ENCODE peak calls at places on chromosomes 2 and 18, in four cellular contexts. One of them, this sample, is unnamed.

GRCh38 chr2:150872919-150873772 is 385.7 kb upstream of the RND3 start:
- DNase-seq in body of pancreas: no peak
- DNase-seq in AG10803: peak
- DNase-seq in mammary epithelial cell: no peak
- DNase-seq in this sample: no peak

GRCh38 chr2:197804049-197804757 is at the start of gene PLCL1:
- DNase-seq in body of pancreas: peak
- DNase-seq in AG10803: peak
- DNase-seq in mammary epithelial cell: peak
- DNase-seq in this sample: peak

GRCh38 chr2:35503311-35503710 is 852.3 kb upstream of the CRIM1 start:
- DNase-seq in body of pancreas: no peak
- DNase-seq in AG10803: no peak
- DNase-seq in mammary epithelial cell: peak
- DNase-seq in this sample: no peak

GRCh38 chr2:24454258-24454657 is 36.8 kb upstream of the NCOA1 start:
- DNase-seq in body of pancreas: peak
- DNase-seq in AG10803: peak
- DNase-seq in mammary epithelial cell: no peak
- DNase-seq in this sample: no peak

GRCh38 chr2:181143790-181144300 is 163.4 kb downstream of the UBE2E3 start:
- DNase-seq in body of pancreas: no peak
- DNase-seq in AG10803: no peak
- DNase-seq in mammary epithelial cell: no peak
- DNase-seq in this sample: no peak

GRCh38 chr2:84946204-84947009 is 24.6 kb upstream of the KCMF1 start:
- DNase-seq in body of pancreas: no peak
- DNase-seq in AG10803: peak
- DNase-seq in mammary epithelial cell: peak
- DNase-seq in this sample: peak

GRCh38 chr2:3489449-3490115 is 29.7 kb downstream of the ADI1 start:
- DNase-seq in body of pancreas: no peak
- DNase-seq in AG10803: no peak
- DNase-seq in mammary epithelial cell: no peak
- DNase-seq in this sample: no peak

GRCh38 chr2:118983133-118983532 is 41.1 kb downstream of the MARCO start:
- DNase-seq in body of pancreas: no peak
- DNase-seq in AG10803: no peak
- DNase-seq in mammary epithelial cell: no peak
- DNase-seq in this sample: no peak

GRCh38 chr2:238306680-238306998 is 13.7 kb upstream of the TRAF3IP1 start:
- DNase-seq in body of pancreas: no peak
- DNase-seq in AG10803: no peak
- DNase-seq in mammary epithelial cell: no peak
- DNase-seq in this sample: no peak

GRCh38 chr18:55076643-55077218 is 117.5 kb upstream of the CCDC68 start:
- DNase-seq in body of pancreas: no peak
- DNase-seq in AG10803: no peak
- DNase-seq in mammary epithelial cell: no peak
- DNase-seq in this sample: no peak

GRCh38 chr18:29873211-29873610 is 1169.3 kb downstream of the DSC3 start:
- DNase-seq in body of pancreas: no peak
- DNase-seq in AG10803: no peak
- DNase-seq in mammary epithelial cell: no peak
- DNase-seq in this sample: no peak

GRCh38 chr2:128304330-128304714 is 14.3 kb downstream of the HS6ST1 start:
- DNase-seq in body of pancreas: no peak
- DNase-seq in AG10803: no peak
- DNase-seq in mammary epithelial cell: no peak
- DNase-seq in this sample: no peak

GRCh38 chr2:173136614-173137013 is 61.0 kb downstream of the MAP3K20 start:
- DNase-seq in body of pancreas: no peak
- DNase-seq in AG10803: no peak
- DNase-seq in mammary epithelial cell: no peak
- DNase-seq in this sample: no peak

GRCh38 chr2:194822097-194822496 is 834.9 kb upstream of the SLC39A10 start:
- DNase-seq in body of pancreas: no peak
- DNase-seq in AG10803: no peak
- DNase-seq in mammary epithelial cell: peak
- DNase-seq in this sample: peak

GRCh38 chr2:120761911-120762310 is 26.2 kb downstream of the GLI2 start:
- DNase-seq in body of pancreas: no peak
- DNase-seq in AG10803: no peak
- DNase-seq in mammary epithelial cell: no peak
- DNase-seq in this sample: no peak

GRCh38 chr2:74833418-74834233 is at the start of gene HK2:
- DNase-seq in body of pancreas: peak
- DNase-seq in AG10803: peak
- DNase-seq in mammary epithelial cell: peak
- DNase-seq in this sample: peak

GRCh38 chr18:43847164-43848091 is 570.1 kb upstream of the SYT4 start:
- DNase-seq in body of pancreas: no peak
- DNase-seq in AG10803: peak
- DNase-seq in mammary epithelial cell: no peak
- DNase-seq in this sample: peak

GRCh38 chr18:23725827-23726661 is 36.8 kb downstream of the LAMA3 start:
- DNase-seq in body of pancreas: no peak
- DNase-seq in AG10803: no peak
- DNase-seq in mammary epithelial cell: peak
- DNase-seq in this sample: no peak

GRCh38 chr18:37107748-37108522 is 279.0 kb downstream of the KIAA1328 start:
- DNase-seq in body of pancreas: peak
- DNase-seq in AG10803: no peak
- DNase-seq in mammary epithelial cell: no peak
- DNase-seq in this sample: no peak

GRCh38 chr18:79526468-79527460 is 131.0 kb downstream of the NFATC1 start:
- DNase-seq in body of pancreas: peak
- DNase-seq in AG10803: no peak
- DNase-seq in mammary epithelial cell: no peak
- DNase-seq in this sample: no peak

GRCh38 chr2:240449764-240450531 is 14.5 kb downstream of the GPC1 start:
- DNase-seq in body of pancreas: no peak
- DNase-seq in AG10803: no peak
- DNase-seq in mammary epithelial cell: peak
- DNase-seq in this sample: peak

DNA sequence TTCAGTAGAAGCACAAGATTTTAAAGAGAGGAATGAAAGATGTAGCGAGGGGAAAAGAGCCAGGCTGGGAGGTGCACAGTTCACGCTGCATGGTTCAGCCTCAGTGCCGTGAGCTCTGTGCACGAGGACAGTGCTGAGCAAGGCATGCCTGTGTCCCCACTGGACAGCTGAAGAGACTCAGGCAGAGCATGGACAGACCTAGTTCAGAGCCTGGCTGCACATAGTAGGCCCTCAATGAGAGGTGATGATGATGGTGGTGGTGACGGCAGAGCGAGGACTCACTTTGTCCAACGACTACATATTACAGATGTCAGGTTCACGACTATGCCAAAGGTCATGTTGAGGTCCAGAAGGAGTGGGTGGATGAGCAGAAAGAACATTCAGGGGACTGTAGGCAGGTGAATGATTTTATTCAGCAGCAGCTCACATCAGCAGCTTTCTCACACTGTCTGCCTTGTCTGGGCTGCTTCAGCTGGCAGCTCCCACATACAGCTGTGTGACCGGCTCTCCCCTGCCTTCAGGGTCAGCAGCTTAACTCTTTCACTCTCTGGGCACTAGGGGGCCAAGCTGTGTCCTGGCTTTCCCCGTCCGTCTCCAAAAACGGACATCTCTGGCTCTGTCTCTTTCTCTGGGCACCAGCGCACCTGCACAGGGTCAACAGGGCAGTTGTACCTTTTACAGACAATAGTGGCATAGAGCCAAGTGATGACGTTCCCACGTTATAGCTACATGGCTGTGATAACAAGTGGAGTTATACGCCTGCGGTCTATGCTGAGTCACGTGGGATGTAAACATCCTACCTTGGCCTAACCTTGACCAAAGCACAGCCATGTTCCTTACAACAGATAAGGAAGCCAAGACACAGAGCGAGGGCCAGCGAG is 128.8 kb upstream of the MSH6 start:
- DNase-seq in body of pancreas: peak
- DNase-seq in AG10803: no peak
- DNase-seq in mammary epithelial cell: no peak
- DNase-seq in this sample: peak
- TF ChIP-seq CTCF in body of pancreas: no peak
- TF ChIP-seq CTCF in AG10803: no peak
- TF ChIP-seq CTCF in mammary epithelial cell: no peak
- TF ChIP-seq CTCF in this sample: peak

GRCh38 chr18:56322403-56322802 is 316.0 kb downstream of the TXNL1 start:
- DNase-seq in body of pancreas: no peak
- DNase-seq in AG10803: no peak
- DNase-seq in mammary epithelial cell: no peak
- DNase-seq in this sample: no peak

GRCh38 chr18:56321470-56321869 is 316.9 kb downstream of the TXNL1 start:
- DNase-seq in body of pancreas: no peak
- DNase-seq in AG10803: no peak
- DNase-seq in mammary epithelial cell: no peak
- DNase-seq in this sample: no peak

GRCh38 chr18:56323673-56324072 is 314.7 kb downstream of the TXNL1 start:
- DNase-seq in body of pancreas: no peak
- DNase-seq in AG10803: no peak
- DNase-seq in mammary epithelial cell: no peak
- DNase-seq in this sample: no peak

GRCh38 chr18:56316727-56317126 is 321.7 kb downstream of the TXNL1 start:
- DNase-seq in body of pancreas: no peak
- DNase-seq in AG10803: no peak
- DNase-seq in mammary epithelial cell: no peak
- DNase-seq in this sample: no peak

GRCh38 chr18:56319953-56320352 is 318.4 kb downstream of the TXNL1 start:
- DNase-seq in body of pancreas: no peak
- DNase-seq in AG10803: no peak
- DNase-seq in mammary epithelial cell: no peak
- DNase-seq in this sample: no peak
- H3K4me3 ChIP-seq in body of pancreas: no peak
- H3K4me3 ChIP-seq in AG10803: no peak
- H3K4me3 ChIP-seq in mammary epithelial cell: no peak
- H3K4me3 ChIP-seq in this sample: no peak

DNA sequence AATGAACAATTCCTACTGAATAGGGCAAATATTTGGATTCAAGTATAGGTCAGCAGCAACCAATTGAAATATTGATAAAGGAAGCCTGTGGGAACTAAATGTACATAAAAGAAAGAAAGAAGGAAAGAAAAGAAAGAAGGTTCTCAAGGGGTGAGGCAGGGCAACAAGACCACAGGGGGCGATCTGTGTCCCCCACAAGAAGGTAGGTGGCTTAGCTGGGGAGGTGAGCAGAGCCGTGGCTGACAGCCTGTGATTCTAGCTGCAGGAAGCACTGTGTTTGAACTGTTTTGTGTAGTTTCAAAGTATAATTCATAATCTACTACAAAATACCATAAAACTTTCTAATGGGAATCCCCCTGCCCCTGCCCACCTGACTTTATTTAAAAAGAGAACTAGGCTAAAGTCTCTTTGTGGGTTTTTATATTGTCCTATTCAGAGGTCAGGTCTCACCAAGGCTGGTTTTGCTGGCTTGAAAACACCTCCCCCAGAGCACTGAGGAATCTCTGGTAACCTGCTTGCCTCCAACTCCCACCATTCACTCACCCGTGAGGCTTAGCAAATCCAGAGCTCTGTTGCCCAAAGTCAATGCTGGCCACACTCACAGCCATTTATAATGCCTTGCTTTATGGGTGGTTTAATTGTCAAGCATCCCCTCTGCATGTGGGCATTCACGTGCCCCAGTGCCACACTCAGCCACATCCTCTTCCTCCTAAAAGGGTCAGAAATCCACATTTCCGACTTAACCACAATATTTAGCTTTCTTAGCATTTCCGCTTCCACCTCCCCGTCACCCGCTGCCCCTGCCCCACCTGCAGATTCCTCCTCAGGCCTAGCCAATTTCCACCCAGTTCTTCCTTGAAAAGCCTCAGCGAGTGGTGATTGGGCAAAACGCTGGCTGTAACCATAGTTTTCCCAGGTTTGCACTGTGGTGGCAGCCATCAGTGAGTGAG is 36.4 kb upstream of the LMAN1 start:
- DNase-seq in body of pancreas: no peak
- DNase-seq in AG10803: no peak
- DNase-seq in mammary epithelial cell: no peak
- DNase-seq in this sample: no peak
- TF ChIP-seq CTCF in body of pancreas: no peak
- TF ChIP-seq CTCF in AG10803: no peak
- TF ChIP-seq CTCF in mammary epithelial cell: no peak
- TF ChIP-seq CTCF in this sample: no peak

GRCh38 chr2:19351499-19351898 is 6.9 kb downstream of the OSR1 start:
- DNase-seq in body of pancreas: no peak
- DNase-seq in AG10803: no peak
- DNase-seq in mammary epithelial cell: no peak
- DNase-seq in this sample: no peak
- H3K4me3 ChIP-seq in body of pancreas: no peak
- H3K4me3 ChIP-seq in AG10803: no peak
- H3K4me3 ChIP-seq in mammary epithelial cell: no peak
- H3K4me3 ChIP-seq in this sample: no peak

DNA sequence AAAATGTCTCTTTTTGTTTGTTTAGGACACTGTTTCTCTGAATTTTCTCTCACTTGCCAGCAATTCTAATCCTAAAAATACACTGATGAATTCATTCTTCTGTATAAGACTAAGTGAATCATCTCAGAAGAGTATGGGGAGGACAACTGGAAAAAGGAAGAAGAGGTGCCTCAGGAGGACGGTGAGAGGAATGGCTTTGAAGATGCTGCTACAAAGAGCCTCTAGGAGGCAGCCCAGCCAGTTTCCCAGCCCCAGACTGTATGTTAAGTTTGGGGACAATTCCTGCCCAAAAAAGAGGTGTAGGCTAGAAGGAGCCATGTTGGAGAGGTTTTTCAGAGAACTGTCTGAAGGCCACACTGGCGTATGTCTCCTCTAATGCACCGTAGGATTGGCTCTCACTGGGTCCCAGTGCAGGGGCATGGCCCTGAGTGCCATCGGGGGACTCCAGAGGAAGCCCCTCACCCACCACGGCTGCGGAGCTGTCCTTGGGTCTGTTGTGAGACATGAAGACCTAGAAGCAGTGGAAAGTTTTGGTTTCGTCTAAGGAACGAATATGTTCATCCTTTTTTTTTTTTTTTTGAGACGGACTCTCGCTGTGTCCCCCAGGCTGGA is 3.1 kb upstream of the SDC1 start:
- DNase-seq in body of pancreas: no peak
- DNase-seq in AG10803: no peak
- DNase-seq in mammary epithelial cell: no peak
- DNase-seq in this sample: no peak
- TF ChIP-seq CTCF in body of pancreas: no peak
- TF ChIP-seq CTCF in AG10803: no peak
- TF ChIP-seq CTCF in mammary epithelial cell: no peak
- TF ChIP-seq CTCF in this sample: no peak